ENCODE peak calls at places on chromosome 19, in six cellular contexts. U, K, X, B, L and W are unnamed samples.

GRCh38 chr19:33399081-33399744 is 25.7 kb downstream of the CEBPG start:
- DNase-seq in B (no peak), L (no peak), K (no peak), X (no peak), U (no peak), W (no peak)

GRCh38 chr19:51889934-51890333 is 2.2 kb upstream of the ZNF577 start:
- DNase-seq in B (no peak), U (no peak), K (no peak), L (no peak), X (no peak), W (no peak)

GRCh38 chr19:294819-295686 is 3.9 kb upstream of the PLPP2 start:
- DNase-seq in U (peak), K (peak), B (peak), X (peak), L (peak), W (peak)

GRCh38 chr19:3873151-3873550 is 4.3 kb upstream of the ZFR2 start:
- DNase-seq in U (no peak), L (no peak), X (no peak), K (no peak), B (no peak), W (no peak)

GRCh38 chr19:13208131-13208963 is 58.1 kb downstream of the IER2 start:
- DNase-seq in B (peak), K (no peak), X (peak), U (peak), L (peak), W (peak)

GRCh38 chr19:28351761-28352160 is 861.2 kb downstream of the UQCRFS1 start:
- DNase-seq in U (no peak), K (no peak), L (peak), B (no peak), X (peak), W (peak)

GRCh38 chr19:3095375-3096191 is 1.4 kb downstream of the GNA11 start:
- DNase-seq in U (peak), B (peak), K (peak), L (peak), X (peak), W (no peak)

GRCh38 chr19:33616346-33616745 is 5.4 kb upstream of the CHST8 start:
- DNase-seq in L (no peak), U (no peak), B (no peak), K (no peak), X (no peak), W (no peak)

GRCh38 chr19:18203408-18203862 is 407 bp downstream of the RAB3A start:
- DNase-seq in U (no peak), B (no peak), X (no peak), K (no peak), L (peak), W (no peak)

GRCh38 chr19:3413796-3414327 is 47.5 kb downstream of the NFIC start:
- DNase-seq in B (no peak), K (no peak), X (peak), L (peak), U (peak), W (no peak)

GRCh38 chr19:47415953-47416666 is 3.2 kb downstream of the MEIS3 start:
- DNase-seq in K (no peak), L (no peak), B (no peak), X (no peak), U (no peak), W (no peak)

GRCh38 chr19:3740431-3740830 is 21.1 kb downstream of the APBA3 start:
- DNase-seq in X (no peak), K (no peak), B (no peak), U (peak), L (no peak), W (no peak)

GRCh38 chr19:18468517-18468916 is 30.6 kb upstream of the ISYNA1 start:
- DNase-seq in X (no peak), B (no peak), U (no peak), K (no peak), L (peak), W (no peak)

GRCh38 chr19:38849746-38850230 is at the start of gene HNRNPL:
- DNase-seq in X (no peak), U (peak), L (no peak), B (peak), K (no peak), W (peak)

GRCh38 chr19:35114656-35115537 is 726 bp upstream of the FXYD3 start:
- DNase-seq in U (peak), B (peak), X (peak), K (peak), L (peak), W (peak)

GRCh38 chr19:3335431-3336350 is 30.7 kb upstream of the NFIC start:
- DNase-seq in K (no peak), L (peak), X (peak), B (no peak), U (no peak), W (peak)

GRCh38 chr19:7497292-7497691 is 8.5 kb upstream of the PEX11G start:
- DNase-seq in L (peak), U (peak), B (no peak), K (peak), X (no peak), W (peak)

GRCh38 chr19:49301165-49301865 is 23.7 kb downstream of the SLC6A16 start:
- DNase-seq in B (peak), L (peak), K (peak), U (peak), X (peak), W (peak)

GRCh38 chr19:13803038-13803437 is 7.8 kb downstream of the ZSWIM4 start:
- DNase-seq in B (no peak), L (no peak), X (no peak), U (peak), K (no peak), W (no peak)